ENCODE peak calls at places on chromosome 11, in ten cellular contexts. One of them, this sample, is unnamed.

GRCh38 chr11:60344146-60344545 is 17.1 kb downstream of the MS4A6E start:
- DNase-seq in T1000: no peak
- DNase-seq in NCI-H460: no peak
- DNase-seq in T follicular helper cell: no peak
- DNase-seq in heart left ventricle: no peak
- DNase-seq in effector CD4-positive, alpha-beta T cell: no peak
- DNase-seq in lung microvascular endothelial cell: no peak
- DNase-seq in hepatic stellate cell: no peak
- DNase-seq in RWPE1: no peak
- DNase-seq in stimulated activated naive CD4-positive, alpha-beta T cell: no peak
- DNase-seq in this sample: no peak

GRCh38 chr11:98955551-98955950 is 65.2 kb upstream of the CNTN5 start:
- DNase-seq in T1000: no peak
- DNase-seq in NCI-H460: no peak
- DNase-seq in T follicular helper cell: no peak
- DNase-seq in heart left ventricle: no peak
- DNase-seq in effector CD4-positive, alpha-beta T cell: no peak
- DNase-seq in lung microvascular endothelial cell: no peak
- DNase-seq in hepatic stellate cell: no peak
- DNase-seq in RWPE1: no peak
- DNase-seq in stimulated activated naive CD4-positive, alpha-beta T cell: no peak
- DNase-seq in this sample: no peak

GRCh38 chr11:87304350-87304749 is 266.6 kb downstream of the TMEM135 start:
- DNase-seq in T1000: no peak
- DNase-seq in NCI-H460: no peak
- DNase-seq in T follicular helper cell: no peak
- DNase-seq in heart left ventricle: no peak
- DNase-seq in effector CD4-positive, alpha-beta T cell: no peak
- DNase-seq in lung microvascular endothelial cell: no peak
- DNase-seq in hepatic stellate cell: no peak
- DNase-seq in RWPE1: no peak
- DNase-seq in stimulated activated naive CD4-positive, alpha-beta T cell: no peak
- DNase-seq in this sample: no peak

GRCh38 chr11:73999581-74000306 is 9.1 kb downstream of the UCP3 start:
- DNase-seq in T1000: no peak
- DNase-seq in NCI-H460: no peak
- DNase-seq in T follicular helper cell: no peak
- DNase-seq in heart left ventricle: no peak
- DNase-seq in effector CD4-positive, alpha-beta T cell: no peak
- DNase-seq in lung microvascular endothelial cell: no peak
- DNase-seq in hepatic stellate cell: no peak
- DNase-seq in RWPE1: no peak
- DNase-seq in stimulated activated naive CD4-positive, alpha-beta T cell: no peak
- DNase-seq in this sample: no peak

GRCh38 chr11:95671768-95672167 is 117.8 kb downstream of the FAM76B start:
- DNase-seq in T1000: no peak
- DNase-seq in NCI-H460: no peak
- DNase-seq in T follicular helper cell: no peak
- DNase-seq in heart left ventricle: no peak
- DNase-seq in effector CD4-positive, alpha-beta T cell: no peak
- DNase-seq in lung microvascular endothelial cell: no peak
- DNase-seq in hepatic stellate cell: no peak
- DNase-seq in RWPE1: no peak
- DNase-seq in stimulated activated naive CD4-positive, alpha-beta T cell: no peak
- DNase-seq in this sample: no peak

GRCh38 chr11:11629368-11629767 is 7.6 kb upstream of the GALNT18 start:
- DNase-seq in T1000: no peak
- DNase-seq in NCI-H460: no peak
- DNase-seq in T follicular helper cell: no peak
- DNase-seq in heart left ventricle: no peak
- DNase-seq in effector CD4-positive, alpha-beta T cell: no peak
- DNase-seq in lung microvascular endothelial cell: no peak
- DNase-seq in hepatic stellate cell: no peak
- DNase-seq in RWPE1: no peak
- DNase-seq in stimulated activated naive CD4-positive, alpha-beta T cell: no peak
- DNase-seq in this sample: no peak

GRCh38 chr11:62223095-62223494 is 14.6 kb downstream of the SCGB2A1 start:
- DNase-seq in T1000: no peak
- DNase-seq in NCI-H460: no peak
- DNase-seq in T follicular helper cell: no peak
- DNase-seq in heart left ventricle: no peak
- DNase-seq in effector CD4-positive, alpha-beta T cell: no peak
- DNase-seq in lung microvascular endothelial cell: peak
- DNase-seq in hepatic stellate cell: no peak
- DNase-seq in RWPE1: no peak
- DNase-seq in stimulated activated naive CD4-positive, alpha-beta T cell: no peak
- DNase-seq in this sample: peak

GRCh38 chr11:91871791-91872190 is 352.8 kb upstream of the FAT3 start:
- DNase-seq in T1000: no peak
- DNase-seq in NCI-H460: no peak
- DNase-seq in T follicular helper cell: no peak
- DNase-seq in heart left ventricle: no peak
- DNase-seq in effector CD4-positive, alpha-beta T cell: no peak
- DNase-seq in lung microvascular endothelial cell: no peak
- DNase-seq in hepatic stellate cell: no peak
- DNase-seq in RWPE1: no peak
- DNase-seq in stimulated activated naive CD4-positive, alpha-beta T cell: no peak
- DNase-seq in this sample: peak

GRCh38 chr11:74325649-74326645 is 14.5 kb upstream of the P4HA3 start:
- DNase-seq in T1000: no peak
- DNase-seq in NCI-H460: no peak
- DNase-seq in T follicular helper cell: no peak
- DNase-seq in heart left ventricle: peak
- DNase-seq in effector CD4-positive, alpha-beta T cell: no peak
- DNase-seq in lung microvascular endothelial cell: peak
- DNase-seq in hepatic stellate cell: peak
- DNase-seq in RWPE1: no peak
- DNase-seq in stimulated activated naive CD4-positive, alpha-beta T cell: no peak
- DNase-seq in this sample: no peak

GRCh38 chr11:133531971-133532651 is at the start of gene OPCML:
- DNase-seq in T1000: no peak
- DNase-seq in NCI-H460: no peak
- DNase-seq in T follicular helper cell: no peak
- DNase-seq in heart left ventricle: no peak
- DNase-seq in effector CD4-positive, alpha-beta T cell: no peak
- DNase-seq in lung microvascular endothelial cell: no peak
- DNase-seq in hepatic stellate cell: no peak
- DNase-seq in RWPE1: no peak
- DNase-seq in stimulated activated naive CD4-positive, alpha-beta T cell: no peak
- DNase-seq in this sample: no peak

GRCh38 chr11:10409207-10409661 is 45.8 kb upstream of the AMPD3 start:
- DNase-seq in T1000: no peak
- DNase-seq in NCI-H460: no peak
- DNase-seq in T follicular helper cell: no peak
- DNase-seq in heart left ventricle: no peak
- DNase-seq in effector CD4-positive, alpha-beta T cell: no peak
- DNase-seq in lung microvascular endothelial cell: no peak
- DNase-seq in hepatic stellate cell: no peak
- DNase-seq in RWPE1: no peak
- DNase-seq in stimulated activated naive CD4-positive, alpha-beta T cell: no peak
- DNase-seq in this sample: no peak

This sample was measured in LoVo.